ENCODE peak calls at places on chromosomes 16 and 17, in ten cellular contexts. One of them, this sample, is unnamed.

GRCh38 chr16:56606071-56606687 is 2.2 kb upstream of the MT2A start:
- DNase-seq in lower lobe of right lung: no peak
- DNase-seq in stimulated activated CD8-positive, alpha-beta memory T cell treated with anti-CD3 and anti-CD28 coated beads, Interleukin-4, amount 100 ng/mL, for 48 hours: no peak
- DNase-seq in Right ventricle myocardium superior: no peak
- DNase-seq in prostate gland: peak; percentile 59
- DNase-seq in left ventricle myocardium superior: peak; percentile 57
- DNase-seq in Karpas-422: no peak
- DNase-seq in NCI-H1436: no peak
- DNase-seq in progenitor cell of endocrine pancreas: no peak
- DNase-seq in AG09319: no peak
- DNase-seq in this sample: no peak

GRCh38 chr17:74212913-74213791 is at the start of gene TTYH2:
- DNase-seq in NCI-H1436: peak; percentile 85
- DNase-seq in Right ventricle myocardium superior: peak; percentile 92
- DNase-seq in left ventricle myocardium superior: peak; percentile 94
- DNase-seq in prostate gland: peak; percentile 90
- DNase-seq in Karpas-422: peak; percentile 81
- DNase-seq in stimulated activated CD8-positive, alpha-beta memory T cell treated with anti-CD3 and anti-CD28 coated beads, Interleukin-4, amount 100 ng/mL, for 48 hours: peak; percentile 81
- DNase-seq in lower lobe of right lung: peak; percentile 91
- DNase-seq in AG09319: peak; percentile 61
- DNase-seq in progenitor cell of endocrine pancreas: peak; percentile 39
- DNase-seq in this sample: peak; percentile 53

GRCh38 chr16:13291934-13292333 is 390.5 kb downstream of the SHISA9 start:
- DNase-seq in NCI-H1436: no peak
- DNase-seq in lower lobe of right lung: no peak
- DNase-seq in prostate gland: no peak
- DNase-seq in progenitor cell of endocrine pancreas: peak; percentile 15
- DNase-seq in Right ventricle myocardium superior: no peak
- DNase-seq in stimulated activated CD8-positive, alpha-beta memory T cell treated with anti-CD3 and anti-CD28 coated beads, Interleukin-4, amount 100 ng/mL, for 48 hours: no peak
- DNase-seq in AG09319: no peak
- DNase-seq in left ventricle myocardium superior: no peak
- DNase-seq in Karpas-422: no peak
- DNase-seq in this sample: no peak

GRCh38 chr16:68762996-68763756 is 26.1 kb downstream of the CDH1 start:
- DNase-seq in Karpas-422: no peak
- DNase-seq in AG09319: no peak
- DNase-seq in prostate gland: peak; percentile 49
- DNase-seq in NCI-H1436: no peak
- DNase-seq in progenitor cell of endocrine pancreas: no peak
- DNase-seq in stimulated activated CD8-positive, alpha-beta memory T cell treated with anti-CD3 and anti-CD28 coated beads, Interleukin-4, amount 100 ng/mL, for 48 hours: no peak
- DNase-seq in Right ventricle myocardium superior: no peak
- DNase-seq in left ventricle myocardium superior: no peak
- DNase-seq in lower lobe of right lung: no peak
- DNase-seq in this sample: no peak

GRCh38 chr16:22216191-22216831 is 10.2 kb downstream of the EEF2K start:
- DNase-seq in AG09319: no peak
- DNase-seq in NCI-H1436: no peak
- DNase-seq in left ventricle myocardium superior: no peak
- DNase-seq in stimulated activated CD8-positive, alpha-beta memory T cell treated with anti-CD3 and anti-CD28 coated beads, Interleukin-4, amount 100 ng/mL, for 48 hours: no peak
- DNase-seq in progenitor cell of endocrine pancreas: no peak
- DNase-seq in lower lobe of right lung: no peak
- DNase-seq in Right ventricle myocardium superior: no peak
- DNase-seq in Karpas-422: no peak
- DNase-seq in prostate gland: no peak
- DNase-seq in this sample: no peak

GRCh38 chr17:37092701-37093100 is 143.9 kb downstream of the AATF start:
- DNase-seq in progenitor cell of endocrine pancreas: no peak
- DNase-seq in stimulated activated CD8-positive, alpha-beta memory T cell treated with anti-CD3 and anti-CD28 coated beads, Interleukin-4, amount 100 ng/mL, for 48 hours: no peak
- DNase-seq in Right ventricle myocardium superior: no peak
- DNase-seq in Karpas-422: no peak
- DNase-seq in NCI-H1436: no peak
- DNase-seq in lower lobe of right lung: no peak
- DNase-seq in left ventricle myocardium superior: no peak
- DNase-seq in AG09319: no peak
- DNase-seq in prostate gland: no peak
- DNase-seq in this sample: no peak

GRCh38 chr17:76865174-76865573 is 3.0 kb upstream of the MGAT5B start:
- DNase-seq in prostate gland: no peak
- DNase-seq in stimulated activated CD8-positive, alpha-beta memory T cell treated with anti-CD3 and anti-CD28 coated beads, Interleukin-4, amount 100 ng/mL, for 48 hours: no peak
- DNase-seq in left ventricle myocardium superior: no peak
- DNase-seq in lower lobe of right lung: no peak
- DNase-seq in Karpas-422: no peak
- DNase-seq in Right ventricle myocardium superior: no peak
- DNase-seq in NCI-H1436: no peak
- DNase-seq in AG09319: no peak
- DNase-seq in progenitor cell of endocrine pancreas: no peak
- DNase-seq in this sample: no peak

GRCh38 chr17:1736348-1737281 is 6.1 kb upstream of the SERPINF2 start:
- DNase-seq in left ventricle myocardium superior: peak; percentile 81
- DNase-seq in Right ventricle myocardium superior: peak; percentile 82
- DNase-seq in progenitor cell of endocrine pancreas: no peak
- DNase-seq in prostate gland: no peak
- DNase-seq in lower lobe of right lung: peak; percentile 81
- DNase-seq in Karpas-422: peak; percentile 55
- DNase-seq in AG09319: no peak
- DNase-seq in stimulated activated CD8-positive, alpha-beta memory T cell treated with anti-CD3 and anti-CD28 coated beads, Interleukin-4, amount 100 ng/mL, for 48 hours: peak; percentile 69
- DNase-seq in NCI-H1436: no peak
- DNase-seq in this sample: no peak

GRCh38 chr17:8426094-8426720 is 9.5 kb upstream of the NDEL1 start:
- DNase-seq in NCI-H1436: no peak
- DNase-seq in left ventricle myocardium superior: no peak
- DNase-seq in AG09319: no peak
- DNase-seq in Right ventricle myocardium superior: no peak
- DNase-seq in prostate gland: no peak
- DNase-seq in lower lobe of right lung: no peak
- DNase-seq in progenitor cell of endocrine pancreas: no peak
- DNase-seq in Karpas-422: no peak
- DNase-seq in stimulated activated CD8-positive, alpha-beta memory T cell treated with anti-CD3 and anti-CD28 coated beads, Interleukin-4, amount 100 ng/mL, for 48 hours: no peak
- DNase-seq in this sample: no peak

GRCh38 chr16:68183033-68183432 is 52.9 kb downstream of the ESRP2 start:
- DNase-seq in left ventricle myocardium superior: no peak
- DNase-seq in Karpas-422: no peak
- DNase-seq in stimulated activated CD8-positive, alpha-beta memory T cell treated with anti-CD3 and anti-CD28 coated beads, Interleukin-4, amount 100 ng/mL, for 48 hours: no peak
- DNase-seq in lower lobe of right lung: no peak
- DNase-seq in AG09319: no peak
- DNase-seq in prostate gland: no peak
- DNase-seq in progenitor cell of endocrine pancreas: no peak
- DNase-seq in NCI-H1436: no peak
- DNase-seq in Right ventricle myocardium superior: no peak
- DNase-seq in this sample: no peak

GRCh38 chr16:81775570-81775969 is 3.5 kb upstream of the PLCG2 start:
- DNase-seq in left ventricle myocardium superior: no peak
- DNase-seq in progenitor cell of endocrine pancreas: no peak
- DNase-seq in stimulated activated CD8-positive, alpha-beta memory T cell treated with anti-CD3 and anti-CD28 coated beads, Interleukin-4, amount 100 ng/mL, for 48 hours: no peak
- DNase-seq in Right ventricle myocardium superior: no peak
- DNase-seq in prostate gland: no peak
- DNase-seq in lower lobe of right lung: no peak
- DNase-seq in AG09319: no peak
- DNase-seq in Karpas-422: no peak
- DNase-seq in NCI-H1436: no peak
- DNase-seq in this sample: no peak

GRCh38 chr17:29225388-29225787 is 21.3 kb upstream of the CRYBA1 start:
- DNase-seq in prostate gland: no peak
- DNase-seq in AG09319: no peak
- DNase-seq in left ventricle myocardium superior: no peak
- DNase-seq in lower lobe of right lung: no peak
- DNase-seq in NCI-H1436: no peak
- DNase-seq in stimulated activated CD8-positive, alpha-beta memory T cell treated with anti-CD3 and anti-CD28 coated beads, Interleukin-4, amount 100 ng/mL, for 48 hours: no peak
- DNase-seq in Karpas-422: no peak
- DNase-seq in Right ventricle myocardium superior: no peak
- DNase-seq in progenitor cell of endocrine pancreas: no peak
- DNase-seq in this sample: no peak

GRCh38 chr17:22703786-22704441 is 1011.6 kb downstream of the KCNJ18 start:
- DNase-seq in lower lobe of right lung: no peak
- DNase-seq in prostate gland: no peak
- DNase-seq in progenitor cell of endocrine pancreas: no peak
- DNase-seq in stimulated activated CD8-positive, alpha-beta memory T cell treated with anti-CD3 and anti-CD28 coated beads, Interleukin-4, amount 100 ng/mL, for 48 hours: no peak
- DNase-seq in NCI-H1436: no peak
- DNase-seq in left ventricle myocardium superior: no peak
- DNase-seq in Karpas-422: no peak
- DNase-seq in Right ventricle myocardium superior: no peak
- DNase-seq in AG09319: no peak
- DNase-seq in this sample: no peak

GRCh38 chr17:33284022-33284421 is 9.1 kb downstream of the ASIC2 start:
- DNase-seq in left ventricle myocardium superior: no peak
- DNase-seq in Right ventricle myocardium superior: no peak
- DNase-seq in progenitor cell of endocrine pancreas: no peak
- DNase-seq in Karpas-422: no peak
- DNase-seq in stimulated activated CD8-positive, alpha-beta memory T cell treated with anti-CD3 and anti-CD28 coated beads, Interleukin-4, amount 100 ng/mL, for 48 hours: no peak
- DNase-seq in lower lobe of right lung: no peak
- DNase-seq in AG09319: peak; percentile 68
- DNase-seq in NCI-H1436: no peak
- DNase-seq in prostate gland: peak; percentile 84
- DNase-seq in this sample: no peak

GRCh38 chr17:50057521-50057991 is 1.6 kb downstream of the ITGA3 start:
- DNase-seq in stimulated activated CD8-positive, alpha-beta memory T cell treated with anti-CD3 and anti-CD28 coated beads, Interleukin-4, amount 100 ng/mL, for 48 hours: no peak
- DNase-seq in Right ventricle myocardium superior: no peak
- DNase-seq in prostate gland: no peak
- DNase-seq in NCI-H1436: no peak
- DNase-seq in Karpas-422: no peak
- DNase-seq in AG09319: no peak
- DNase-seq in lower lobe of right lung: no peak
- DNase-seq in progenitor cell of endocrine pancreas: no peak
- DNase-seq in left ventricle myocardium superior: no peak
- DNase-seq in this sample: no peak

GRCh38 chr17:11871773-11872172 is 125.5 kb downstream of the ZNF18 start:
- DNase-seq in NCI-H1436: no peak
- DNase-seq in progenitor cell of endocrine pancreas: no peak
- DNase-seq in Karpas-422: no peak
- DNase-seq in AG09319: no peak
- DNase-seq in Right ventricle myocardium superior: no peak
- DNase-seq in lower lobe of right lung: no peak
- DNase-seq in left ventricle myocardium superior: no peak
- DNase-seq in stimulated activated CD8-positive, alpha-beta memory T cell treated with anti-CD3 and anti-CD28 coated beads, Interleukin-4, amount 100 ng/mL, for 48 hours: no peak
- DNase-seq in prostate gland: no peak
- DNase-seq in this sample: no peak

GRCh38 chr17:17351901-17352781 is 49.0 kb downstream of the NT5M start:
- DNase-seq in Karpas-422: no peak
- DNase-seq in progenitor cell of endocrine pancreas: no peak
- DNase-seq in stimulated activated CD8-positive, alpha-beta memory T cell treated with anti-CD3 and anti-CD28 coated beads, Interleukin-4, amount 100 ng/mL, for 48 hours: no peak
- DNase-seq in left ventricle myocardium superior: peak; percentile 67
- DNase-seq in Right ventricle myocardium superior: peak; percentile 64
- DNase-seq in NCI-H1436: no peak
- DNase-seq in AG09319: no peak
- DNase-seq in prostate gland: no peak
- DNase-seq in lower lobe of right lung: no peak
- DNase-seq in this sample: no peak

GRCh38 chr17:80746262-80746935 is 201.8 kb downstream of the RPTOR start:
- DNase-seq in Right ventricle myocardium superior: no peak
- DNase-seq in left ventricle myocardium superior: no peak
- DNase-seq in stimulated activated CD8-positive, alpha-beta memory T cell treated with anti-CD3 and anti-CD28 coated beads, Interleukin-4, amount 100 ng/mL, for 48 hours: peak; percentile 42
- DNase-seq in NCI-H1436: no peak
- DNase-seq in AG09319: no peak
- DNase-seq in progenitor cell of endocrine pancreas: no peak
- DNase-seq in lower lobe of right lung: no peak
- DNase-seq in prostate gland: no peak
- DNase-seq in Karpas-422: no peak
- DNase-seq in this sample: no peak

GRCh38 chr16:11783319-11784047 is 13.6 kb downstream of the ZC3H7A start:
- DNase-seq in Right ventricle myocardium superior: no peak
- DNase-seq in left ventricle myocardium superior: no peak
- DNase-seq in AG09319: no peak
- DNase-seq in stimulated activated CD8-positive, alpha-beta memory T cell treated with anti-CD3 and anti-CD28 coated beads, Interleukin-4, amount 100 ng/mL, for 48 hours: peak; percentile 53
- DNase-seq in Karpas-422: peak; percentile 46
- DNase-seq in NCI-H1436: no peak
- DNase-seq in lower lobe of right lung: no peak
- DNase-seq in prostate gland: no peak
- DNase-seq in progenitor cell of endocrine pancreas: no peak
- DNase-seq in this sample: no peak

GRCh38 chr17:3594056-3594810 is 15.0 kb downstream of the TRPV1 start:
- DNase-seq in NCI-H1436: no peak
- DNase-seq in Right ventricle myocardium superior: peak; percentile 71
- DNase-seq in Karpas-422: no peak
- DNase-seq in AG09319: no peak
- DNase-seq in prostate gland: no peak
- DNase-seq in left ventricle myocardium superior: peak; percentile 72
- DNase-seq in stimulated activated CD8-positive, alpha-beta memory T cell treated with anti-CD3 and anti-CD28 coated beads, Interleukin-4, amount 100 ng/mL, for 48 hours: no peak
- DNase-seq in progenitor cell of endocrine pancreas: no peak
- DNase-seq in lower lobe of right lung: no peak
- DNase-seq in this sample: no peak

GRCh38 chr17:81438024-81438664 is 42.9 kb downstream of the BAHCC1 start:
- DNase-seq in Karpas-422: no peak
- DNase-seq in prostate gland: no peak
- DNase-seq in lower lobe of right lung: no peak
- DNase-seq in AG09319: no peak
- DNase-seq in stimulated activated CD8-positive, alpha-beta memory T cell treated with anti-CD3 and anti-CD28 coated beads, Interleukin-4, amount 100 ng/mL, for 48 hours: no peak
- DNase-seq in Right ventricle myocardium superior: no peak
- DNase-seq in left ventricle myocardium superior: no peak
- DNase-seq in progenitor cell of endocrine pancreas: no peak
- DNase-seq in NCI-H1436: no peak
- DNase-seq in this sample: no peak

GRCh38 chr17:81512560-81512983 is at the start of gene ACTG1:
- DNase-seq in NCI-H1436: peak; percentile 94
- DNase-seq in Right ventricle myocardium superior: peak; percentile 96
- DNase-seq in progenitor cell of endocrine pancreas: peak; percentile 79
- DNase-seq in prostate gland: peak; percentile 93
- DNase-seq in stimulated activated CD8-positive, alpha-beta memory T cell treated with anti-CD3 and anti-CD28 coated beads, Interleukin-4, amount 100 ng/mL, for 48 hours: peak; percentile 92
- DNase-seq in left ventricle myocardium superior: peak; percentile 96
- DNase-seq in lower lobe of right lung: peak; percentile 95
- DNase-seq in AG09319: peak; percentile 87
- DNase-seq in Karpas-422: peak; percentile 96
- DNase-seq in this sample: peak; percentile 90

GRCh38 chr17:81412490-81413093 is 17.3 kb downstream of the BAHCC1 start:
- DNase-seq in lower lobe of right lung: no peak
- DNase-seq in progenitor cell of endocrine pancreas: no peak
- DNase-seq in left ventricle myocardium superior: peak; percentile 77
- DNase-seq in Right ventricle myocardium superior: peak; percentile 74
- DNase-seq in stimulated activated CD8-positive, alpha-beta memory T cell treated with anti-CD3 and anti-CD28 coated beads, Interleukin-4, amount 100 ng/mL, for 48 hours: peak; percentile 74
- DNase-seq in AG09319: no peak
- DNase-seq in prostate gland: no peak
- DNase-seq in Karpas-422: peak; percentile 56
- DNase-seq in NCI-H1436: no peak
- DNase-seq in this sample: peak; percentile 22

GRCh38 chr16:76598498-76598897 is 321.3 kb downstream of the CNTNAP4 start:
- DNase-seq in Karpas-422: no peak
- DNase-seq in left ventricle myocardium superior: no peak
- DNase-seq in NCI-H1436: no peak
- DNase-seq in Right ventricle myocardium superior: no peak
- DNase-seq in stimulated activated CD8-positive, alpha-beta memory T cell treated with anti-CD3 and anti-CD28 coated beads, Interleukin-4, amount 100 ng/mL, for 48 hours: no peak
- DNase-seq in prostate gland: no peak
- DNase-seq in AG09319: no peak
- DNase-seq in lower lobe of right lung: no peak
- DNase-seq in progenitor cell of endocrine pancreas: no peak
- DNase-seq in this sample: no peak

GRCh38 chr17:38632334-38632733 is 26.6 kb upstream of the SRCIN1 start:
- DNase-seq in stimulated activated CD8-positive, alpha-beta memory T cell treated with anti-CD3 and anti-CD28 coated beads, Interleukin-4, amount 100 ng/mL, for 48 hours: no peak
- DNase-seq in lower lobe of right lung: no peak
- DNase-seq in NCI-H1436: no peak
- DNase-seq in AG09319: no peak
- DNase-seq in prostate gland: no peak
- DNase-seq in Right ventricle myocardium superior: no peak
- DNase-seq in progenitor cell of endocrine pancreas: no peak
- DNase-seq in left ventricle myocardium superior: no peak
- DNase-seq in Karpas-422: no peak
- DNase-seq in this sample: no peak

GRCh38 chr16:47613251-47613650 is 152.1 kb downstream of the PHKB start:
- DNase-seq in Right ventricle myocardium superior: no peak
- DNase-seq in left ventricle myocardium superior: no peak
- DNase-seq in NCI-H1436: no peak
- DNase-seq in Karpas-422: no peak
- DNase-seq in lower lobe of right lung: no peak
- DNase-seq in progenitor cell of endocrine pancreas: no peak
- DNase-seq in stimulated activated CD8-positive, alpha-beta memory T cell treated with anti-CD3 and anti-CD28 coated beads, Interleukin-4, amount 100 ng/mL, for 48 hours: no peak
- DNase-seq in prostate gland: no peak
- DNase-seq in AG09319: no peak
- DNase-seq in this sample: no peak

GRCh38 chr17:39092672-39093250 is 58.7 kb downstream of the PLXDC1 start:
- DNase-seq in NCI-H1436: no peak
- DNase-seq in left ventricle myocardium superior: no peak
- DNase-seq in prostate gland: no peak
- DNase-seq in Right ventricle myocardium superior: no peak
- DNase-seq in stimulated activated CD8-positive, alpha-beta memory T cell treated with anti-CD3 and anti-CD28 coated beads, Interleukin-4, amount 100 ng/mL, for 48 hours: no peak
- DNase-seq in lower lobe of right lung: no peak
- DNase-seq in progenitor cell of endocrine pancreas: no peak
- DNase-seq in Karpas-422: peak; percentile 51
- DNase-seq in AG09319: no peak
- DNase-seq in this sample: no peak

GRCh38 chr16:75254359-75254837 is 3.0 kb upstream of the BCAR1 start:
- DNase-seq in Right ventricle myocardium superior: no peak
- DNase-seq in stimulated activated CD8-positive, alpha-beta memory T cell treated with anti-CD3 and anti-CD28 coated beads, Interleukin-4, amount 100 ng/mL, for 48 hours: no peak
- DNase-seq in NCI-H1436: no peak
- DNase-seq in left ventricle myocardium superior: peak; percentile 34
- DNase-seq in prostate gland: no peak
- DNase-seq in AG09319: no peak
- DNase-seq in lower lobe of right lung: peak; percentile 62
- DNase-seq in progenitor cell of endocrine pancreas: no peak
- DNase-seq in Karpas-422: peak; percentile 54
- DNase-seq in this sample: no peak